ENCODE peak calls at places on chromosomes 7 and 10, in seven cellular contexts. T is AG10803, Z is mucosa of descending colon, G is osteocyte, M is neural progenitor cell, D is psoas muscle, V is choroid plexus epithelial cell. U is an unnamed sample.

GRCh38 chr7:89606479-89606878 is 547.8 kb upstream of the STEAP1 start:
- DNase-seq in T (no peak), Z (no peak), G (no peak), M (no peak), D (no peak), V (no peak), U (no peak)

GRCh38 chr7:111006691-111007090 is 84.2 kb upstream of the LRRN3 start:
- DNase-seq in T (peak), Z (no peak), G (no peak), M (no peak), D (no peak), V (peak), U (no peak)

GRCh38 chr10:43855667-43856210 is 207.1 kb upstream of the ZNF32 start:
- DNase-seq in T (no peak), Z (no peak), G (peak), M (no peak), D (no peak), V (no peak), U (no peak)

GRCh38 chr7:452230-452751 is 67.4 kb downstream of the PDGFA start:
- DNase-seq in T (peak), Z (no peak), G (no peak), M (peak), D (peak), V (peak), U (no peak)

GRCh38 chr7:157268540-157268939 is 68.3 kb upstream of the DNAJB6 start:
- DNase-seq in T (no peak), Z (no peak), G (no peak), M (no peak), D (no peak), V (no peak), U (no peak)

GRCh38 chr10:46560952-46561351 is 4.5 kb upstream of the GPRIN2 start:
- DNase-seq in T (no peak), Z (no peak), G (peak), M (no peak), D (no peak), V (no peak), U (no peak)

GRCh38 chr7:2098496-2098895 is 134.2 kb downstream of the MAD1L1 start:
- DNase-seq in T (no peak), Z (no peak), G (no peak), M (no peak), D (no peak), V (no peak), U (no peak)

GRCh38 chr10:30353851-30354250 is 4.8 kb upstream of the MTPAP start:
- DNase-seq in T (peak), Z (no peak), G (no peak), M (no peak), D (no peak), V (peak), U (no peak)

GRCh38 chr10:48598936-48599829 is 5.7 kb downstream of the ARHGAP22 start:
- DNase-seq in T (no peak), Z (no peak), G (peak), M (no peak), D (no peak), V (no peak), U (no peak)

GRCh38 chr7:47806701-47807103 is 141.6 kb downstream of the PKD1L1 start:
- DNase-seq in T (no peak), Z (no peak), G (no peak), M (no peak), D (no peak), V (peak), U (no peak)

GRCh38 chr10:61752111-61753011 is 89.6 kb downstream of the CABCOCO1 start:
- DNase-seq in T (peak), Z (no peak), G (no peak), M (no peak), D (no peak), V (peak), U (no peak)

GRCh38 chr7:149414745-149415390 is 46.0 kb downstream of the ZNF777 start:
- DNase-seq in T (peak), Z (peak), G (no peak), M (peak), D (peak), V (peak), U (peak)

GRCh38 chr10:71774916-71775702 is 1.8 kb upstream of the VSIR start:
- DNase-seq in T (no peak), Z (peak), G (no peak), M (no peak), D (no peak), V (no peak), U (no peak)

GRCh38 chr7:108459922-108460551 is 3.8 kb upstream of the NRCAM start:
- DNase-seq in T (peak), Z (no peak), G (no peak), M (peak), D (no peak), V (peak), U (no peak)

GRCh38 chr7:52502281-52502680 is 533.2 kb upstream of the POM121L12 start:
- DNase-seq in T (no peak), Z (no peak), G (no peak), M (no peak), D (no peak), V (no peak), U (no peak)

GRCh38 chr7:26492816-26493215 is 201.2 kb downstream of the SNX10 start:
- DNase-seq in T (no peak), Z (no peak), G (no peak), M (no peak), D (no peak), V (no peak), U (no peak)

GRCh38 chr7:95950698-95951097 is 178.3 kb downstream of the DYNC1I1 start:
- DNase-seq in T (peak), Z (no peak), G (no peak), M (no peak), D (no peak), V (peak), U (no peak)

GRCh38 chr10:63094405-63094804 is 38.7 kb upstream of the NRBF2 start:
- DNase-seq in T (no peak), Z (no peak), G (no peak), M (no peak), D (no peak), V (no peak), U (no peak)

GRCh38 chr10:51083280-51083986 is 9.1 kb downstream of the PRKG1 start:
- DNase-seq in T (no peak), Z (no peak), G (no peak), M (peak), D (no peak), V (peak), U (no peak)

GRCh38 chr7:6556196-6556595 is 4.9 kb upstream of the GRID2IP start:
- DNase-seq in T (no peak), Z (peak), G (no peak), M (no peak), D (no peak), V (no peak), U (no peak)

GRCh38 chr10:70367195-70367796 is 15.1 kb downstream of the LRRC20 start:
- DNase-seq in T (peak), Z (no peak), G (no peak), M (no peak), D (no peak), V (peak), U (no peak)

GRCh38 chr7:157966490-157966889 is 621.1 kb downstream of the PTPRN2 start:
- DNase-seq in T (no peak), Z (no peak), G (no peak), M (no peak), D (no peak), V (no peak), U (no peak)

GRCh38 chr7:24540956-24541355 is 32.3 kb upstream of the PALS2 start:
- DNase-seq in T (no peak), Z (no peak), G (no peak), M (no peak), D (no peak), V (no peak), U (no peak)

GRCh38 chr7:38215115-38215514 is 37.1 kb downstream of the STARD3NL start:
- DNase-seq in T (no peak), Z (no peak), G (no peak), M (no peak), D (no peak), V (peak), U (no peak)

GRCh38 chr10:18918545-18918944 is 130.1 kb upstream of the MALRD1 start:
- DNase-seq in T (peak), Z (no peak), G (no peak), M (no peak), D (no peak), V (peak), U (no peak)

GRCh38 chr7:132666076-132666775 is 90.0 kb upstream of the PLXNA4 start:
- DNase-seq in T (peak), Z (no peak), G (no peak), M (no peak), D (no peak), V (peak), U (no peak)

GRCh38 chr7:54690059-54690443 is 69.0 kb downstream of the SEC61G start:
- DNase-seq in T (no peak), Z (no peak), G (no peak), M (no peak), D (no peak), V (no peak), U (no peak)

GRCh38 chr10:13877154-13877909 is 290.6 kb downstream of the PRPF18 start:
- DNase-seq in T (peak), Z (no peak), G (no peak), M (no peak), D (peak), V (no peak), U (no peak)

GRCh38 chr7:22849158-22849557 is 26.5 kb upstream of the TOMM7 start:
- DNase-seq in T (peak), Z (no peak), G (peak), M (no peak), D (no peak), V (no peak), U (peak)

GRCh38 chr7:39386718-39387117 is 179.5 kb upstream of the YAE1 start:
- DNase-seq in T (no peak), Z (no peak), G (no peak), M (no peak), D (no peak), V (no peak), U (no peak)

GRCh38 chr7:33109758-33110238 is 594 bp upstream of the RP9 start:
- DNase-seq in T (no peak), Z (no peak), G (no peak), M (no peak), D (no peak), V (peak), U (no peak)

GRCh38 chr7:107201795-107202450 is 33.1 kb downstream of the HBP1 start:
- DNase-seq in T (no peak), Z (peak), G (no peak), M (peak), D (peak), V (peak), U (peak)

GRCh38 chr7:27030393-27031001 is 65.3 kb downstream of the HOXA1 start:
- DNase-seq in T (no peak), Z (no peak), G (no peak), M (peak), D (no peak), V (no peak), U (peak)

GRCh38 chr10:76429642-76430041 is 998.2 kb downstream of the LRMDA start:
- DNase-seq in T (no peak), Z (no peak), G (no peak), M (no peak), D (no peak), V (no peak), U (no peak)

GRCh38 chr7:112021348-112022044 is 184.7 kb downstream of the DOCK4 start:
- DNase-seq in T (no peak), Z (no peak), G (no peak), M (no peak), D (no peak), V (no peak), U (no peak)

GRCh38 chr7:77481615-77482014 is 55.5 kb upstream of the PTPN12 start:
- DNase-seq in T (no peak), Z (no peak), G (no peak), M (no peak), D (no peak), V (no peak), U (no peak)

GRCh38 chr7:68697821-68698280 is 900.4 kb upstream of the AUTS2 start:
- DNase-seq in T (peak), Z (no peak), G (no peak), M (no peak), D (no peak), V (peak), U (peak)

GRCh38 chr7:83347836-83348482 is 185.3 kb upstream of the PCLO start:
- DNase-seq in T (peak), Z (no peak), G (no peak), M (no peak), D (no peak), V (peak), U (no peak)

GRCh38 chr10:58017719-58018367 is 249.9 kb downstream of the IPMK start:
- DNase-seq in T (peak), Z (no peak), G (no peak), M (no peak), D (no peak), V (peak), U (no peak)

GRCh38 chr7:46682841-46683624 is 762.0 kb upstream of the IGFBP3 start:
- DNase-seq in T (peak), Z (no peak), G (no peak), M (no peak), D (no peak), V (peak), U (no peak)

GRCh38 chr10:122051609-122052385 is 62.8 kb downstream of the TACC2 start:
- DNase-seq in T (peak), Z (peak), G (peak), M (peak), D (peak), V (peak), U (peak)
- TF ChIP-seq CTCF in T (peak), Z (peak), G (peak), M (peak), D (peak), V (peak), U (peak)

GRCh38 chr10:129695671-129696070 is 228.6 kb downstream of the MGMT start:
- DNase-seq in T (no peak), Z (no peak), G (peak), M (no peak), D (no peak), V (no peak), U (no peak)

GRCh38 chr10:129694184-129694583 is 227.1 kb downstream of the MGMT start:
- DNase-seq in T (no peak), Z (no peak), G (peak), M (no peak), D (no peak), V (no peak), U (peak)

GRCh38 chr10:129693382-129693781 is 226.3 kb downstream of the MGMT start:
- DNase-seq in T (no peak), Z (no peak), G (peak), M (no peak), D (no peak), V (no peak), U (no peak)

GRCh38 chr10:129696636-129697035 is 229.6 kb downstream of the MGMT start:
- DNase-seq in T (no peak), Z (no peak), G (peak), M (no peak), D (no peak), V (no peak), U (no peak)

GRCh38 chr10:129694633-129695356 is 227.8 kb downstream of the MGMT start:
- DNase-seq in T (peak), Z (no peak), G (no peak), M (no peak), D (peak), V (peak), U (no peak)
- TF ChIP-seq CTCF in T (no peak), Z (no peak), G (no peak), M (no peak), D (no peak), V (no peak), U (no peak)

DNA sequence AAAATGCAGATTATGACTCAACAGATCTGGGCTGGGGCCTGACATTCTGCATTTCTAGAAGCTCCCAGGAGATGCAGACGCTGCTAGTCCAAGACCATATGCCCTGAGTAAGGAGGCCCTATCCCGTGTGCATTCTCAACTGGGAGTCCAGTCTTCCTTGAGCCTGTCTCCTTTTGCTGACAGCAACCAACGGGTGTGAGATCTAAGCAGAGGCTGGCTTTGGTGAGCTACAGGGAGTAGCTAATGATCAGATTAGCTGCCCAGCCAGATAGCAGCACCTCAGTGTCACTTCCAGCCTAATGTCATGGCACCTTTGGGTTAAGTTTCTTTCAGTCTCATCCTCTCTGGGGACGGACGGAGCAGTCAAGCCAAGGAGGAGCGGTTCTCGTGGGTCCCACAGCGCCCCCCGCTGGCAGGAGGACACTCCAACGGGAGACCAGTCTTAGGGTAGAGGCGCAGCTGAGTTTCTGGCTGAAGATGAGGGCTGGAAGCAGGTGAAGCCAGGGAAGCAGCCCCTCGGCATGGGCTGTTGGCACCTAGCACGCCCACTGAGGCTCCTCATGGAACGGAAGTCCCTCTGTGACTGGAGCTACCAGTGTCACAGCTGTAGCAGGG is 154.0 kb downstream of the CCDC3 start:
- DNase-seq in T (no peak), Z (no peak), G (no peak), M (peak), D (no peak), V (no peak), U (peak)
- TF ChIP-seq CTCF in T (peak), Z (no peak), G (peak), M (peak), D (no peak), V (peak), U (peak)

DNA sequence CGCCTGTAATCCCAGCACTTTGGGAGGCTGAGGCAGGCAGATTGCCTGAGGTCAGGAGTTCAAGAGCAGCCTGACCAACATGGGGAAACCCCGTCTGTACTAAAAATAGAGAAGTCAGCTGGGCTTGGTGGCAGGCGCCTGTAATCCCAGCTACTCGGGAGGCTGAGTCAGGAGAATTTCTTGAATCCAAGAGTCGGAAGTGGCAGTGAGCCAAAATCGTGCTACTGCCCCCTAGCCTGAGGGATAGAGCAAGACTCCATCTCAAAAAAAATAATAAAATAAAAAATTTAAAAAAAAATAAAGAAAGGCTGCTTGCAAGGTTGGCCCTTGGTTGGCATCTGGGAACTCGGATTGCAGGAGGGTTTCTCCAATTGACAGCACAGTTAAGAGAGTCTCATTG is 221.6 kb downstream of the DGKI start:
- DNase-seq in T (no peak), Z (no peak), G (no peak), M (no peak), D (no peak), V (peak), U (no peak)
- TF ChIP-seq CTCF in T (no peak), Z (no peak), G (no peak), M (no peak), D (no peak), V (peak), U (no peak)

DNA sequence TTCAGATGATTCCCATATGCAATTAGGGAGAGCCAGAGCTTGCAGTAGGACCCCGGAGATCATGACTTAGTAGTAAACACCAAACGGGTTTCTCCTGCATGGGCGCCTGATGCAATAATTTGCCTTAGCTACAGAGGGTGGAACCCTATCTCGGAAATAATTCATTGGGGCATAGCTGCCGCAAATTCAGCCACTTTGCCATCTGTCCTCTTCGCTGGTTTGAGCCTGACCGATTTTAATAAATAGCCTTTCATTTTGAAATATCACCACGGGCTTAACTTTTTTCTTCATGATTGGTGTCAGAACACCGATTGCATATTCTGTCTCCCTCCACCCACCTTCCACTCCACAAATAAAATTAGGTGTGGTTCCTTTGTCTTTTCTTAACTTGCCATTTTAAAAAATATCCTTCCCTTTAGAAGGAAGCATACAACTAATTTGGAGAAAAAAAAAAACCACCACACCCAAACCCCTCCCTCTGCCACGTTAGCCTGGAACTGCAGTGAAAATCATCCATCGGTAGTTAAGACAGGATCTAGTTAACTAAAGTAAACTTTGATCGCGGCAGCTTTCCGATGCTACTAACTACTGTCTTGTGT is 1.5 kb downstream of the GARS1 start:
- DNase-seq in T (peak), Z (no peak), G (no peak), M (peak), D (no peak), V (peak), U (peak)
- TF ChIP-seq CTCF in T (peak), Z (no peak), G (no peak), M (no peak), D (no peak), V (peak), U (no peak)

DNA sequence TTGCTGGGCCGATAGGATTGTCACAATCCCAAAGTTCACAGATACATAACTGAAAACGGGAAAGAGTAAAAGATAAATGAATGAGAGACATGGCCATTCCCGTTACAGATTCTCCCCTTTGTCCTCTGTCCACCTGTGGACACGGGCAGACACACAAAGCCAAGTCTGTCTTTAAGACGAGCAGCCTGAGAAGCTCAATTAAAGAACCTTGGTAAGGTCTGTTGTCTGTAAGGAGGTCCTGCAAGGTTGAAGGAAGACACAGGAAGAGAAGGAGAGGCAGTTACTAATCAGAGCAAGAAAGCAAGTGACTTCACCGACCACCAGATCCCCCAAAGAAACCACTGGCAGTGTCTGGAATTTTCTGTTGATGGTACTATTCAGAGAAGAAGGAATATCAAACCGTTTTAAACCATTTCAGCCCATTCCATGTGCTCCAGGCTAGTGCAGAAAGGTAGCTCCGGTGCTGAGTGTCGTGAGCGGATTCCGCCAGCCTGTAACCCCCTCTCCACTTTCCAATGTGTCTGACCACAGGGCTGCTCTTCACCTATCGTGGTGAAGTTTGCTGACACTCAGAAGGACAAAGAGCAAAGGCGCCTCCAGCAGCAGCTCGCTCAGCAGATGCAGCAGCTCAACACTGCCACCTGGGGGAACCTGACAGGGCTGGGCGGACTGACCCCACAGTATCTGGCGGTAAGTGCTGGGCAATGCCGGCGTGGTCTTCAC is 252.6 kb downstream of the CELF2 start:
- DNase-seq in T (peak), Z (peak), G (peak), M (peak), D (peak), V (peak), U (peak)
- TF ChIP-seq CTCF in T (peak), Z (peak), G (peak), M (peak), D (peak), V (peak), U (peak)

GRCh38 chr7:124716894-124717293 is 48.7 kb downstream of the GPR37 start:
- DNase-seq in T (no peak), Z (no peak), G (no peak), M (no peak), D (no peak), V (no peak), U (no peak)
- TF ChIP-seq CTCF in T (no peak), Z (no peak), G (no peak), M (no peak), D (no peak), V (no peak), U (no peak)

U was measured in glutamatergic neuron.